ENCODE peak calls at places on chromosome 11, in nine cellular contexts. R, P, C, K, M, N, T, S and A are unnamed samples.
A peak's percentile ranks its signal among the peaks of the same experiment; 100 is the strongest.

GRCh38 chr11:100970273-100971164 is 159.1 kb downstream of the PGR start:
- DNase-seq in R (no peak), P (no peak), C (no peak), K (no peak), M (no peak), N (no peak), T (no peak), S (no peak), A (no peak)

GRCh38 chr11:6402561-6402981 is 12.3 kb downstream of the SMPD1 start:
- DNase-seq in R (no peak), P (no peak), C (no peak), K (peak; percentile 4), M (peak; percentile 72), N (no peak), T (no peak), S (no peak), A (peak; percentile 36)

GRCh38 chr11:128039140-128040021 is 548.0 kb downstream of the ETS1 start:
- DNase-seq in R (no peak), P (no peak), C (no peak), K (peak; percentile 52), M (peak; percentile 63), N (peak; percentile 16), T (peak; percentile 74), S (peak; percentile 72), A (peak; percentile 52)

GRCh38 chr11:61138940-61139339 is 22.3 kb downstream of the VPS37C start:
- DNase-seq in R (no peak), P (no peak), C (no peak), K (peak; percentile 70), M (no peak), N (no peak), T (no peak), S (no peak), A (no peak)

GRCh38 chr11:130131957-130132850 is 27.4 kb upstream of the ST14 start:
- DNase-seq in R (peak; percentile 37), P (peak; percentile 83), C (peak; percentile 73), K (peak; percentile 72), M (peak; percentile 44), N (peak; percentile 52), T (no peak), S (no peak), A (peak; percentile 44)

GRCh38 chr11:63999349-64000025 is 13.2 kb downstream of the OTUB1 start:
- DNase-seq in R (no peak), P (no peak), C (no peak), K (peak; percentile 53), M (peak; percentile 38), N (no peak), T (peak; percentile 77), S (peak; percentile 71), A (peak; percentile 55)

GRCh38 chr11:61780581-61781162 is 11.7 kb downstream of the TMEM258 start:
- DNase-seq in R (no peak), P (no peak), C (no peak), K (no peak), M (no peak), N (no peak), T (peak; percentile 32), S (peak; percentile 34), A (no peak)

GRCh38 chr11:19777342-19778102 is 64.9 kb downstream of the NAV2 start:
- DNase-seq in R (peak; percentile 27), P (no peak), C (no peak), K (peak; percentile 61), M (no peak), N (no peak), T (no peak), S (no peak), A (no peak)

GRCh38 chr11:11786771-11787170 is 55.0 kb upstream of the USP47 start:
- DNase-seq in R (no peak), P (peak; percentile 63), C (no peak), K (peak; percentile 46), M (no peak), N (no peak), T (no peak), S (no peak), A (no peak)

DNA sequence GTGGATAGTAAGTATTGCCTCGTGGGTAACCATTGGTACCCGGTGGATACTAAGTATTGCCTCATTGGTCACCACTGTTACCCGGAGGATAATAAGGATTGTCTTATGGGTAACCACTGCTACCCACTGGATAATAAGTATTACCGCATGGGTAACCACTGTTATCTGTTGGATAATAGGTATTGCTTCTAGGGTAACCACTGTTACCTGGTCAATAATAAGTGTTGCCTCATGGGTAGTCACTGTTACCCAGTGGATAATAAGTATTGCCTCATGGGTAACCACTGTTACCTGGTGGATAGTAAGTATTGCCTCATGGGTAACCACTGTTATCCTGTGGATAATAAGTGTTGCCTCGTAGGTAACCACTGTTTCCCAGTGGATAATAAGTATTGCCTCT is 22.6 kb upstream of the NXPE4 start:
- DNase-seq in R (no peak), P (no peak), C (no peak), K (no peak), M (no peak), N (no peak), T (no peak), S (no peak), A (no peak)
- H3K9me3 ChIP-seq in R (no peaks in the 10 kb centered on the region), P (no peaks in the 10 kb centered on the region), C (no peaks in the 10 kb centered on the region), K (peaks cover 13% of the 10 kb centered on the region), M (no peaks in the 10 kb centered on the region), N (no peaks in the 10 kb centered on the region), T (peaks cover 3% of the 10 kb centered on the region), S (peaks cover 2% of the 10 kb centered on the region), A (peaks cover 4% of the 10 kb centered on the region)

DNA sequence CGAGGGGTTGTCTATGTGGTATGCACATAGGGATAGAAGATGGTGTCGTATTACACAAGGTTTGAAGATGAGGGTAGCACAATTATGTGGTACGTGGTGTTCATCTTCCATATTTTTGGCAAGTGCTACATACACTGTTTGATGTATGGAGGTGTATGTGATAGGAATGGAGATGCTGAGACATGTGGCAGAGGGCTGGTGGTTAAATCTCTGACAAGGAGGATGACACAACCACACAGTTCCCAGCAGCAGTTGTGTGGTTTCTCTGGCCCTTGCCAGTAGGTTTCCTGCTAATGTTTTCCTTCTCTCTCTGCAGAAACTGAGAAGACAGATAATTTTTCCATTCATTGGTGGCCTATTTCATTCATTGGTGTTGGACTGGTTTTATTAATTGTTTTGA is 17.0 kb downstream of the NCR3LG1 start:
- DNase-seq in R (no peak), P (no peak), C (no peak), K (no peak), M (no peak), N (no peak), T (no peak), S (no peak), A (no peak)
- H3K9me3 ChIP-seq in R (peaks cover 35% of the 10 kb centered on the region), P (peaks cover 36% of the 10 kb centered on the region), C (peaks cover 51% of the 10 kb centered on the region), K (peaks cover 58% of the 10 kb centered on the region), M (peaks cover 46% of the 10 kb centered on the region), N (peaks cover 9% of the 10 kb centered on the region), T (peaks cover 43% of the 10 kb centered on the region), S (peaks cover 33% of the 10 kb centered on the region), A (peaks cover 21% of the 10 kb centered on the region)

GRCh38 chr11:35976434-35976833 is 32.6 kb downstream of the LDLRAD3 start:
- DNase-seq in R (no peak), P (no peak), C (no peak), K (no peak), M (no peak), N (no peak), T (no peak), S (no peak), A (no peak)
- H3K9me3 ChIP-seq in R (peaks cover 5% of the 10 kb centered on the region), P (no peaks in the 10 kb centered on the region), C (peaks cover 5% of the 10 kb centered on the region), K (peaks cover 13% of the 10 kb centered on the region), M (no peaks in the 10 kb centered on the region), N (no peaks in the 10 kb centered on the region), T (peaks cover 10% of the 10 kb centered on the region), S (no peaks in the 10 kb centered on the region), A (no peaks in the 10 kb centered on the region)

GRCh38 chr11:108204376-108204775 is 18.1 kb downstream of the NPAT start:
- DNase-seq in R (no peak), P (no peak), C (no peak), K (no peak), M (no peak), N (no peak), T (no peak), S (no peak), A (no peak)

GRCh38 chr11:108206171-108206570 is 16.3 kb downstream of the NPAT start:
- DNase-seq in R (no peak), P (no peak), C (no peak), K (no peak), M (no peak), N (no peak), T (no peak), S (peak; percentile 83), A (no peak)

GRCh38 chr11:108203075-108203474 is 19.4 kb downstream of the NPAT start:
- DNase-seq in R (no peak), P (peak; percentile 92), C (no peak), K (no peak), M (no peak), N (no peak), T (no peak), S (no peak), A (no peak)

GRCh38 chr11:108206969-108207682 is 15.3 kb downstream of the NPAT start:
- DNase-seq in R (no peak), P (no peak), C (no peak), K (no peak), M (no peak), N (no peak), T (no peak), S (no peak), A (no peak)

GRCh38 chr11:108204918-108205499 is 17.4 kb downstream of the NPAT start:
- DNase-seq in R (no peak), P (no peak), C (no peak), K (no peak), M (no peak), N (no peak), T (no peak), S (no peak), A (no peak)
- H3K9me3 ChIP-seq in R (peaks cover 29% of the 10 kb centered on the region), P (peaks cover 41% of the 10 kb centered on the region), C (peaks cover 5% of the 10 kb centered on the region), K (peaks cover 26% of the 10 kb centered on the region), M (peaks cover 9% of the 10 kb centered on the region), N (no peaks in the 10 kb centered on the region), T (peaks cover 3% of the 10 kb centered on the region), S (no peaks in the 10 kb centered on the region), A (peaks cover 8% of the 10 kb centered on the region)

DNA sequence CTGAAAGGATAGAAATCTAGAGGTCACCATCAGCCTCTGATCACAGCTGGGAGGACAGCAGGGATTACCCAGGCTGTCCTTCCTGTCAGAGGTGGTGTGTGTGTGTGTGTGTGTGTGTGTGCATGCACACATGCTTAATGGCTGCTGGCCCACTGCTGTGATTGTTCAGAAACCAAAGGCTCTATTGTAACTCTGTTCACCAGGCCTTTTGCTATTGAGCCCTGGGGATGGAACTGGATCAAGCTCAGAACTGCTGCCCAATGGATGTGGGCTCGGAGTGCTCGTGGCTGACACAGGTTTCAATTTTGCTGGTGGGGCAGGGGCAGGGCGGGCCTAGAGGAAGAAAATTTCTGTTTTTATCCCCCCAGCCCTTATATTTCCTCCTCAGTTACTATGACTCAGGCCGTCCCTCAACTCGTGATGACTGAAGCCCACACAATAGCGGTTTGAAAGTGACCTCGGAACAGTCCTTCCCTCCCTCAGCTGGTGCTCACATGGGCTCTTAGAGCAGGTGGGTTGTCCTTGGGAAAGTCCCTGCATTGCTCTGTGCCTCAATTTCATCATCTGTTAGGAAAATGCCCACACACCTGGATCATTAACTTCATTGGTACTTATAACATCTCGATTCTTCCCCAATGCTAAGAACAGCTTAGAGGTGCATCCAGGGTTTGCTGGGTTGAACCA is 359.2 kb downstream of the TENM4 start:
- DNase-seq in R (no peak), P (no peak), C (no peak), K (peak; percentile 34), M (no peak), N (no peak), T (no peak), S (no peak), A (no peak)
- H3K9me3 ChIP-seq in R (no peaks in the 10 kb centered on the region), P (no peaks in the 10 kb centered on the region), C (no peaks in the 10 kb centered on the region), K (no peaks in the 10 kb centered on the region), M (no peaks in the 10 kb centered on the region), N (no peaks in the 10 kb centered on the region), T (no peaks in the 10 kb centered on the region), S (no peaks in the 10 kb centered on the region), A (no peaks in the 10 kb centered on the region)